ENCODE peak calls at places on chromosomes 5 and 9, in ten cellular contexts. E, O, Y, R, S, N, M, W, Q and B are unnamed samples.

GRCh38 chr9:133254471-133254870 is 20.5 kb downstream of the ABO start:
- DNase-seq in E (no peak), O (no peak), Y (no peak), R (no peak), S (no peak), N (no peak), M (no peak), W (no peak), Q (no peak), B (no peak)

GRCh38 chr9:126327016-126327749 is 554 bp downstream of the MVB12B start:
- DNase-seq in E (peak), O (peak), Y (no peak), R (no peak), S (no peak), N (peak), M (no peak), W (no peak), Q (peak), B (no peak)

GRCh38 chr5:149151717-149152116 is 10.4 kb downstream of the ABLIM3 start:
- DNase-seq in E (no peak), O (no peak), Y (no peak), R (peak), S (no peak), N (no peak), M (no peak), W (peak), Q (no peak), B (no peak)

GRCh38 chr5:139462582-139463276 is at the start of gene ECSCR:
- DNase-seq in E (no peak), O (no peak), Y (no peak), R (peak), S (no peak), N (no peak), M (peak), W (peak), Q (no peak), B (peak)

GRCh38 chr5:157189223-157189622 is 8.6 kb downstream of the ITK start:
- DNase-seq in E (no peak), O (no peak), Y (no peak), R (no peak), S (no peak), N (no peak), M (no peak), W (no peak), Q (no peak), B (no peak)

GRCh38 chr9:85994191-85994590 is 53.2 kb downstream of the NAA35 start:
- DNase-seq in E (no peak), O (no peak), Y (no peak), R (peak), S (no peak), N (no peak), M (no peak), W (no peak), Q (no peak), B (no peak)

GRCh38 chr5:149871471-149871870 is 73.1 kb downstream of the PDE6A start:
- DNase-seq in E (no peak), O (no peak), Y (no peak), R (no peak), S (no peak), N (no peak), M (no peak), W (no peak), Q (no peak), B (no peak)

GRCh38 chr5:124040799-124041198 is 528.8 kb downstream of the CSNK1G3 start:
- DNase-seq in E (no peak), O (no peak), Y (no peak), R (peak), S (no peak), N (no peak), M (peak), W (peak), Q (no peak), B (peak)

GRCh38 chr5:108924457-108924961 is 176.8 kb downstream of the FER start:
- DNase-seq in E (peak), O (no peak), Y (no peak), R (no peak), S (no peak), N (no peak), M (no peak), W (no peak), Q (no peak), B (no peak)

GRCh38 chr9:38176256-38176655 is 107.2 kb upstream of the SHB start:
- DNase-seq in E (no peak), O (no peak), Y (no peak), R (no peak), S (no peak), N (no peak), M (no peak), W (no peak), Q (no peak), B (no peak)

GRCh38 chr9:14780251-14780650 is 57.7 kb upstream of the CER1 start:
- DNase-seq in E (no peak), O (no peak), Y (no peak), R (no peak), S (no peak), N (no peak), M (no peak), W (no peak), Q (no peak), B (no peak)

GRCh38 chr9:2181794-2182193 is 166.6 kb downstream of the SMARCA2 start:
- DNase-seq in E (peak), O (no peak), Y (no peak), R (peak), S (peak), N (no peak), M (no peak), W (peak), Q (no peak), B (peak)

GRCh38 chr5:157072508-157072907 is 13.6 kb upstream of the HAVCR1 start:
- DNase-seq in E (no peak), O (no peak), Y (no peak), R (no peak), S (no peak), N (no peak), M (no peak), W (no peak), Q (no peak), B (no peak)

GRCh38 chr5:127840198-127840524 is 137.0 kb downstream of the CCDC192 start:
- DNase-seq in E (no peak), O (no peak), Y (no peak), R (peak), S (no peak), N (no peak), M (no peak), W (peak), Q (peak), B (peak)

GRCh38 chr5:151487544-151487943 is 40.1 kb downstream of the SLC36A1 start:
- DNase-seq in E (no peak), O (no peak), Y (no peak), R (no peak), S (no peak), N (no peak), M (no peak), W (no peak), Q (no peak), B (no peak)

GRCh38 chr5:154538492-154538891 is 60.5 kb upstream of the HAND1 start:
- DNase-seq in E (no peak), O (no peak), Y (no peak), R (no peak), S (no peak), N (no peak), M (no peak), W (no peak), Q (no peak), B (no peak)

GRCh38 chr5:171816666-171817065 is 31.0 kb downstream of the SMIM23 start:
- DNase-seq in E (no peak), O (no peak), Y (no peak), R (no peak), S (no peak), N (no peak), M (no peak), W (no peak), Q (no peak), B (no peak)

GRCh38 chr9:137034709-137035506 is 3.0 kb upstream of the FUT7 start:
- DNase-seq in E (peak), O (peak), Y (peak), R (peak), S (peak), N (peak), M (peak), W (peak), Q (peak), B (peak)

GRCh38 chr5:91007780-91008402 is 375.2 kb downstream of the ARRDC3 start:
- DNase-seq in E (no peak), O (no peak), Y (no peak), R (no peak), S (no peak), N (no peak), M (no peak), W (no peak), Q (no peak), B (no peak)

GRCh38 chr5:91011029-91011428 is 372.1 kb downstream of the ARRDC3 start:
- DNase-seq in E (no peak), O (no peak), Y (no peak), R (no peak), S (no peak), N (no peak), M (no peak), W (no peak), Q (no peak), B (no peak)

GRCh38 chr5:91010090-91010489 is 373.0 kb downstream of the ARRDC3 start:
- DNase-seq in E (no peak), O (no peak), Y (no peak), R (no peak), S (no peak), N (no peak), M (no peak), W (no peak), Q (no peak), B (no peak)

GRCh38 chr5:91006708-91007107 is 376.4 kb downstream of the ARRDC3 start:
- DNase-seq in E (no peak), O (no peak), Y (no peak), R (no peak), S (no peak), N (no peak), M (no peak), W (no peak), Q (no peak), B (no peak)

DNA sequence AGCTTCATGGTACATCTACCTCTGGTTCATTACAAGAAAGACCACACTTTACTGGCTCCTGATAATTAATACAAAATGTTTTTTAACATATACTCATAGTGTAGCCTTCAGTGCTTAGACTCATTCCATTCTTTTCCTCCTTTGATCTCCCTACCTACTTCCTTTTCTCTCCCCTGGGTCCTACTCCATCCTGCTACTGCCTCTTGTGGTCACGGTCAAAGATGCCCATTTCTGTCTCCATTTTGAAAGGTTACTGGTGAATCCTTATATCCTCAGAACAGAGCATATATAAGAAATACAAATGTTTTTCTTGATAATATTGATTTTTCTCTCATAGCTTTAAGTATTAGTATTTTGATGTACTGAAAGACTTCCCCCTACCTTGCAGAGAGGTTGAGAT is 375.9 kb downstream of the ARRDC3 start:
- DNase-seq in E (no peak), O (no peak), Y (no peak), R (no peak), S (no peak), N (no peak), M (no peak), W (no peak), Q (no peak), B (no peak)
- TF ChIP-seq CTCF in E (peak), O (no peak), Y (no peak), R (no peak), S (no peak), N (no peak), M (no peak), W (no peak), Q (no peak), B (no peak)

DNA sequence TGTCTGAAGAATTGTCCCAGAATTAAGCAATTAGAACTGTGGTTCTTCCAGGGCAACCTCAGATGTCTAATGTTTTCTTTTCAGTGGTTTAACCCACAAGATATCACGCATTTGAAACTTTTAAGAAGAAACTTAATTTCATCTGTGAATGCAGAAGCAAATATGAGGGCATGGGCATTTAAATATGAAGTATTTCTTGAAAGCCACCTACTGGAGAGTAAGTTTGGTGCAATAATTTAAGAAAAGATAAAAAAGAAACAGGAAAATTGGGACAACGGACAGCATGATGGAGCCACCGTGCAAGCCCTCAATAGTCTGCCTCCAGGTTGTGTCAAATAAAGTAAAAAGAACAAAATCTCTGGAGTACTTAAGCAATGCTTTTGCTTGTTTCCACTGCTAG is 1.2 kb upstream of the CAPSL start:
- DNase-seq in E (no peak), O (no peak), Y (no peak), R (no peak), S (no peak), N (no peak), M (no peak), W (no peak), Q (no peak), B (no peak)
- TF ChIP-seq CTCF in E (peak), O (no peak), Y (no peak), R (peak), S (no peak), N (peak), M (no peak), W (peak), Q (no peak), B (peak)

GRCh38 chr9:88773627-88774244 is 217.5 kb upstream of the S1PR3 start:
- DNase-seq in E (no peak), O (no peak), Y (no peak), R (peak), S (no peak), N (no peak), M (no peak), W (peak), Q (no peak), B (peak)
- TF ChIP-seq CTCF in E (no peak), O (no peak), Y (no peak), R (peak), S (no peak), N (no peak), M (peak), W (peak), Q (no peak), B (peak)

GRCh38 chr5:117107859-117108258 is 533.2 kb upstream of the SEMA6A start:
- DNase-seq in E (no peak), O (no peak), Y (no peak), R (no peak), S (no peak), N (no peak), M (no peak), W (no peak), Q (no peak), B (no peak)
- TF ChIP-seq CTCF in E (no peak), O (no peak), Y (no peak), R (no peak), S (no peak), N (no peak), M (no peak), W (no peak), Q (no peak), B (no peak)

DNA sequence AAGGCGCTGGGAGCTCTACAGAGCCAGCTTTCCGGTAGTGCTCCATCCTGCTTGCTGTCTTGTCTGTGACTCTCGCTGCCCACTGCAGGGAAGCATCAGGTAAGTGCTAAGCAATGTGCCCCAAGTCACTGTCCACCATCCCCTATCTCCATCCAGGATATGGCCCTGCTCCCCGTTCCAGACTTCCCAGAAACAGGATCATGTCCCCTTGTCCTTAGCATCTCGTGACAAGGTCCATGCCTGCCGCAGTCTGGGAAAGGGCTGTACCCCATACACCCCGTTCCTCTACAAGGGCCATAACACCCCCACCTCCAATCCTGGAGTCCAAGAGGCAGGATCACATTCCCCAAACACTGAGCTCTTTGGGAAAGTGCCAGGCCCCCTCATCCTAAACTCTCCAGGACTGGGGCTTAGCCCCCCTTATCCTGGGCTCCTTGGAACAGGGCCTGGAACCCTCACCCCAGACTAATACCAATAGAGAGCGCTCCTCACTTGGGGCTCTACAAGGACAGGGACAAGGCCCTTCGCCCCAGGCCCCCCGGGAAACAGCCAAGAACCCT is 566 bp downstream of the RPP25L start:
- DNase-seq in E (peak), O (peak), Y (peak), R (no peak), S (no peak), N (no peak), M (peak), W (no peak), Q (no peak), B (no peak)
- TF ChIP-seq CTCF in E (peak), O (no peak), Y (no peak), R (no peak), S (no peak), N (no peak), M (no peak), W (no peak), Q (no peak), B (no peak)

GRCh38 chr9:82924243-82924605 is 138.7 kb downstream of the RASEF start:
- DNase-seq in E (no peak), O (no peak), Y (no peak), R (no peak), S (no peak), N (no peak), M (no peak), W (no peak), Q (no peak), B (no peak)

GRCh38 chr9:82923410-82924242 is 139.3 kb downstream of the RASEF start:
- DNase-seq in E (peak), O (no peak), Y (no peak), R (no peak), S (no peak), N (no peak), M (no peak), W (no peak), Q (no peak), B (no peak)

GRCh38 chr9:82920154-82920553 is 142.8 kb downstream of the RASEF start:
- DNase-seq in E (no peak), O (no peak), Y (no peak), R (no peak), S (no peak), N (no peak), M (no peak), W (no peak), Q (no peak), B (no peak)

GRCh38 chr9:82922686-82923085 is 140.3 kb downstream of the RASEF start:
- DNase-seq in E (no peak), O (no peak), Y (no peak), R (no peak), S (no peak), N (no peak), M (no peak), W (no peak), Q (no peak), B (no peak)
- TF ChIP-seq CTCF in E (no peak), O (no peak), Y (no peak), R (no peak), S (no peak), N (no peak), M (no peak), W (no peak), Q (no peak), B (no peak)

GRCh38 chr9:127347831-127348699 is 48.9 kb upstream of the SLC2A8 start:
- DNase-seq in E (peak), O (no peak), Y (no peak), R (peak), S (peak), N (no peak), M (no peak), W (peak), Q (peak), B (peak)
- TF ChIP-seq CTCF in E (peak), O (peak), Y (no peak), R (peak), S (peak), N (peak), M (peak), W (peak), Q (no peak), B (peak)

DNA sequence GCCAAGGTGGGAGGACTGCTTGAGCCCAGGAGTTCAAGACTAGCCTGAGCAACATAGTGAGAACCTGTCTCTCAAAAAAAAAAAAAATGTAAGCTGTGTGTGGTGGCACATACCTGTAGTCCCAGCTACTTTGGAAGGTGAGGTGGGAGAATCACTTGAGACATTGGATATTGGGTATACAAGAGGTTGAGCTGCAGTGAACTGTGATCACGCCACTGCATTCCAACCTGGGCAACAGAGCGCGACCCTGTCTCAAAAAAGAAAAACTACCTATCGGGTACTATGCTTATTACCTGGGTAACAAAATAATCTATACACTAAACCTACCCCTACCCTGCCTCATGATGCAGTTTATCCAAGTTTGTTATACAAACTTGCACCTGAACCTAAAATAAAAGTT is 64.9 kb downstream of the AOPEP start:
- DNase-seq in E (no peak), O (no peak), Y (no peak), R (no peak), S (no peak), N (no peak), M (no peak), W (no peak), Q (no peak), B (no peak)
- TF ChIP-seq CTCF in E (no peak), O (no peak), Y (no peak), R (no peak), S (no peak), N (no peak), M (no peak), W (no peak), Q (no peak), B (no peak)